ENCODE peak calls at places on chromosomes 11 and 22, in six cellular contexts. S is AG08396, Y is astrocyte, J is germinal center, C is tibial nerve, T is HTR-8/SVneo. R is an unnamed sample.

GRCh38 chr11:36186340-36186739 is 102.9 kb downstream of the COMMD9 start:
- DNase-seq in J (no peak), T (no peak), Y (peak), S (peak), C (no peak), R (no peak)

GRCh38 chr11:6608011-6608410 is 4.0 kb downstream of the TAF10 start:
- DNase-seq in S (no peak), J (no peak), Y (no peak), C (no peak), T (no peak), R (no peak)

GRCh38 chr11:13277719-13278619 is at the start of gene BMAL1:
- DNase-seq in Y (no peak), S (peak), J (peak), C (peak), T (peak), R (peak)

GRCh38 chr11:82523141-82523540 is 210.5 kb downstream of the FAM181B start:
- DNase-seq in T (no peak), C (no peak), J (no peak), S (no peak), Y (no peak), R (no peak)

GRCh38 chr22:44225091-44225689 is 44.5 kb downstream of the PARVG start:
- DNase-seq in S (no peak), J (no peak), C (no peak), T (no peak), Y (no peak), R (no peak)

GRCh38 chr22:47374901-47375575 is 612.6 kb downstream of the TBC1D22A start:
- DNase-seq in J (no peak), Y (no peak), S (no peak), T (no peak), C (no peak), R (no peak)

GRCh38 chr11:116657842-116658825 is 114.7 kb downstream of the BUD13 start:
- DNase-seq in C (no peak), Y (no peak), J (no peak), S (no peak), T (no peak), R (no peak)

GRCh38 chr11:94857337-94857736 is 89.2 kb downstream of the AMOTL1 start:
- DNase-seq in T (no peak), J (peak), S (no peak), C (no peak), Y (no peak), R (no peak)

GRCh38 chr11:121792185-121792584 is 323.8 kb downstream of the BLID start:
- DNase-seq in J (no peak), Y (no peak), S (no peak), T (no peak), C (no peak), R (no peak)

GRCh38 chr11:119892311-119892808 is 163.4 kb upstream of the NECTIN1 start:
- DNase-seq in Y (no peak), T (no peak), C (no peak), J (no peak), S (no peak), R (no peak)

GRCh38 chr11:95461858-95462257 is 230.9 kb upstream of the SESN3 start:
- DNase-seq in Y (no peak), C (no peak), J (peak), T (no peak), S (no peak), R (no peak)

GRCh38 chr11:8252388-8252787 is 11.3 kb downstream of the LMO1 start:
- DNase-seq in T (no peak), S (no peak), J (no peak), C (no peak), Y (no peak), R (no peak)

GRCh38 chr11:75884321-75884720 is 69.3 kb downstream of the UVRAG start:
- DNase-seq in Y (no peak), S (no peak), C (no peak), T (no peak), J (no peak), R (no peak)

GRCh38 chr22:37273846-37274225 is 8.5 kb upstream of the CYTH4 start:
- DNase-seq in Y (no peak), T (no peak), S (peak), C (no peak), J (no peak), R (no peak)

GRCh38 chr11:19895776-19896175 is 183.1 kb downstream of the NAV2 start:
- DNase-seq in T (no peak), C (no peak), S (no peak), J (no peak), Y (no peak), R (no peak)

GRCh38 chr11:59643390-59643789 is 25.4 kb downstream of the PATL1 start:
- DNase-seq in J (no peak), S (no peak), C (no peak), Y (no peak), T (no peak), R (no peak)

GRCh38 chr11:71076021-71076420 is 176.4 kb downstream of the SHANK2 start:
- DNase-seq in T (no peak), S (no peak), Y (no peak), J (no peak), C (no peak), R (no peak)

GRCh38 chr11:3609416-3610265 is 32.2 kb downstream of the ART5 start:
- DNase-seq in C (no peak), S (peak), T (peak), Y (no peak), J (peak), R (peak)

GRCh38 chr22:20582520-20583361 is 75.3 kb downstream of the MED15 start:
- DNase-seq in S (no peak), T (no peak), C (no peak), Y (no peak), J (no peak), R (no peak)

GRCh38 chr11:30314625-30315024 is 8.3 kb upstream of the ARL14EP start:
- DNase-seq in J (no peak), Y (no peak), T (no peak), S (no peak), C (no peak), R (no peak)

GRCh38 chr22:44764373-44764772 is 12.0 kb downstream of the ARHGAP8 start:
- DNase-seq in C (no peak), J (no peak), Y (no peak), T (no peak), S (no peak), R (no peak)

GRCh38 chr11:104120493-104121200 is 43.3 kb downstream of the PDGFD start:
- DNase-seq in T (no peak), C (no peak), S (no peak), J (no peak), Y (no peak), R (no peak)

GRCh38 chr11:5369793-5370192 is 13.8 kb upstream of the OR51M1 start:
- DNase-seq in C (no peak), Y (no peak), T (peak), J (no peak), S (peak), R (peak)

GRCh38 chr11:60950933-60951610 is 904 bp downstream of the SLC15A3 start:
- DNase-seq in S (no peak), J (peak), C (no peak), Y (no peak), T (no peak), R (peak)

GRCh38 chr11:117717485-117718314 is 79.3 kb downstream of the DSCAML1 start:
- DNase-seq in J (no peak), Y (no peak), C (no peak), T (no peak), S (no peak), R (no peak)

GRCh38 chr22:43289551-43289963 is 53.6 kb downstream of the SCUBE1 start:
- DNase-seq in J (no peak), T (no peak), Y (no peak), C (no peak), S (no peak), R (no peak)

R was measured in GM20000.